ENCODE peak calls at places on chromosomes 2 and 18, in nine cellular contexts. C, S, W, M, I, D, Y, G and R are unnamed samples.
A peak's percentile ranks its signal among the peaks of the same experiment; 100 is the strongest.

GRCh38 chr2:98507940-98508689 is 63.5 kb downstream of the INPP4A start:
- DNase-seq in C (no peak), S (no peak), W (no peak), M (no peak), I (no peak), D (no peak), Y (no peak), G (peak; percentile 86), R (no peak)

GRCh38 chr2:217325251-217325650 is 465.4 kb upstream of the TNP1 start:
- DNase-seq in C (no peak), S (no peak), W (no peak), M (no peak), I (no peak), D (no peak), Y (no peak), G (no peak), R (no peak)

GRCh38 chr18:50981381-50981780 is 13.5 kb downstream of the ELAC1 start:
- DNase-seq in C (peak; percentile 30), S (no peak), W (no peak), M (no peak), I (no peak), D (no peak), Y (no peak), G (no peak), R (no peak)

GRCh38 chr2:43832457-43832856 is 6.2 kb downstream of the ABCG5 start:
- DNase-seq in C (peak; percentile 56), S (no peak), W (no peak), M (no peak), I (no peak), D (no peak), Y (no peak), G (no peak), R (no peak)

GRCh38 chr2:235011929-235012631 is 60.3 kb downstream of the SH3BP4 start:
- DNase-seq in C (no peak), S (no peak), W (no peak), M (no peak), I (no peak), D (no peak), Y (no peak), G (no peak), R (no peak)

GRCh38 chr2:239397856-239398470 is 2.9 kb downstream of the HDAC4 start:
- DNase-seq in C (no peak), S (peak; percentile 4), W (no peak), M (peak; percentile 37), I (no peak), D (no peak), Y (no peak), G (no peak), R (no peak)

GRCh38 chr2:132416080-132416911 is at the start of gene GPR39:
- DNase-seq in C (peak; percentile 99), S (no peak), W (no peak), M (peak; percentile 96), I (no peak), D (peak; percentile 92), Y (peak; percentile 89), G (no peak), R (peak; percentile 40)

GRCh38 chr18:1048048-1048447 is 143.4 kb downstream of the ADCYAP1 start:
- DNase-seq in C (no peak), S (no peak), W (no peak), M (no peak), I (no peak), D (no peak), Y (peak; percentile 7), G (no peak), R (no peak)

GRCh38 chr2:99879481-99879880 is 262.9 kb downstream of the AFF3 start:
- DNase-seq in C (no peak), S (no peak), W (no peak), M (no peak), I (no peak), D (no peak), Y (no peak), G (no peak), R (no peak)

GRCh38 chr2:68669651-68670050 is 26.3 kb downstream of the PROKR1 start:
- DNase-seq in C (no peak), S (no peak), W (no peak), M (no peak), I (no peak), D (no peak), Y (no peak), G (no peak), R (no peak)

GRCh38 chr2:84846041-84846663 is 34.7 kb downstream of the TRABD2A start:
- DNase-seq in C (no peak), S (peak; percentile 66), W (peak; percentile 80), M (peak; percentile 47), I (no peak), D (no peak), Y (no peak), G (no peak), R (no peak)

GRCh38 chr2:237184192-237184922 is 98.7 kb downstream of the COPS8 start:
- DNase-seq in C (peak; percentile 60), S (no peak), W (no peak), M (no peak), I (no peak), D (peak; percentile 68), Y (no peak), G (no peak), R (no peak)

GRCh38 chr2:213316001-213316735 is 31.9 kb downstream of the SPAG16 start:
- DNase-seq in C (peak; percentile 41), S (no peak), W (no peak), M (no peak), I (no peak), D (no peak), Y (no peak), G (no peak), R (no peak)

GRCh38 chr2:106261871-106262321 is 67.8 kb upstream of the UXS1 start:
- DNase-seq in C (peak; percentile 43), S (no peak), W (no peak), M (no peak), I (no peak), D (no peak), Y (no peak), G (no peak), R (no peak)

GRCh38 chr2:127574656-127575055 is 39.2 kb downstream of the MYO7B start:
- DNase-seq in C (no peak), S (no peak), W (no peak), M (peak; percentile 20), I (no peak), D (no peak), Y (no peak), G (peak; percentile 42), R (no peak)

GRCh38 chr2:235293060-235293459 is 200.8 kb upstream of the AGAP1 start:
- DNase-seq in C (no peak), S (no peak), W (no peak), M (no peak), I (no peak), D (no peak), Y (no peak), G (no peak), R (no peak)

GRCh38 chr18:58541137-58541788 is 87.6 kb downstream of the ALPK2 start:
- DNase-seq in C (peak; percentile 61), S (peak; percentile 63), W (no peak), M (peak; percentile 85), I (peak; percentile 10), D (no peak), Y (no peak), G (no peak), R (no peak)

GRCh38 chr2:204213588-204213987 is 277.0 kb downstream of the ICOS start:
- DNase-seq in C (no peak), S (no peak), W (no peak), M (no peak), I (no peak), D (no peak), Y (no peak), G (no peak), R (no peak)

GRCh38 chr2:237431856-237432255 is 17.9 kb upstream of the COL6A3 start:
- DNase-seq in C (peak; percentile 18), S (no peak), W (no peak), M (no peak), I (no peak), D (no peak), Y (no peak), G (no peak), R (no peak)

GRCh38 chr2:241942416-241943208 is 73.1 kb downstream of the RTP5 start:
- DNase-seq in C (no peak), S (no peak), W (no peak), M (peak; percentile 34), I (no peak), D (no peak), Y (no peak), G (peak; percentile 38), R (no peak)

GRCh38 chr2:216302981-216303676 is 69.2 kb downstream of the MARCHF4 start:
- DNase-seq in C (no peak), S (no peak), W (no peak), M (no peak), I (no peak), D (peak; percentile 39), Y (no peak), G (no peak), R (no peak)

GRCh38 chr2:73212448-73213176 is 1.4 kb upstream of the SMYD5 start:
- DNase-seq in C (peak; percentile 79), S (peak; percentile 85), W (peak; percentile 68), M (peak; percentile 93), I (peak; percentile 72), D (peak; percentile 88), Y (no peak), G (peak; percentile 90), R (peak; percentile 35)

GRCh38 chr18:76490701-76491171 is 4.3 kb downstream of the ZNF516 start:
- DNase-seq in C (peak; percentile 73), S (peak; percentile 53), W (peak; percentile 45), M (peak; percentile 86), I (peak; percentile 56), D (peak; percentile 39), Y (no peak), G (peak; percentile 92), R (no peak)

GRCh38 chr2:70607121-70607551 is 53.5 kb upstream of the TGFA start:
- DNase-seq in C (peak; percentile 76), S (no peak), W (no peak), M (no peak), I (no peak), D (no peak), Y (no peak), G (no peak), R (no peak)

GRCh38 chr2:204665244-204665643 is 120.0 kb downstream of the PARD3B start:
- DNase-seq in C (peak; percentile 46), S (no peak), W (no peak), M (no peak), I (no peak), D (peak; percentile 45), Y (peak; percentile 79), G (no peak), R (no peak)

GRCh38 chr2:188787661-188788044 is 186.5 kb upstream of the COL3A1 start:
- DNase-seq in C (no peak), S (no peak), W (no peak), M (no peak), I (no peak), D (no peak), Y (no peak), G (no peak), R (no peak)

GRCh38 chr2:102436284-102436683 is 13.3 kb downstream of the IL18RAP start:
- DNase-seq in C (no peak), S (peak; percentile 56), W (no peak), M (no peak), I (no peak), D (no peak), Y (peak; percentile 61), G (no peak), R (no peak)